ENCODE peak calls at places on chromosome X, in five cellular contexts. One of them, this sample, is unnamed.
A peak's percentile ranks its signal among the peaks of the same experiment; 100 is the strongest.

GRCh38 chrX:25878806-25879205 is 259.3 kb upstream of the MAGEB18 start:
- DNase-seq in HepG2: no peak
- DNase-seq in A549: no peak
- DNase-seq in IMR-90: no peak
- DNase-seq in H1: no peak
- DNase-seq in this sample: no peak

GRCh38 chrX:7159132-7159861 is 11.3 kb upstream of the PUDP start:
- DNase-seq in HepG2: no peak
- DNase-seq in A549: no peak
- DNase-seq in IMR-90: no peak
- DNase-seq in H1: no peak
- DNase-seq in this sample: no peak

GRCh38 chrX:154490021-154490413 is 412 bp downstream of the SLC10A3 start:
- DNase-seq in A549: peak; percentile 31
- DNase-seq in H1: peak; percentile 50
- DNase-seq in HepG2: no peak
- DNase-seq in IMR-90: peak; percentile 45
- DNase-seq in this sample: no peak

GRCh38 chrX:17944833-17945497 is 83.9 kb upstream of the RAI2 start:
- DNase-seq in H1: peak; percentile 45
- DNase-seq in A549: no peak
- DNase-seq in IMR-90: no peak
- DNase-seq in HepG2: peak; percentile 7
- DNase-seq in this sample: no peak

GRCh38 chrX:124395145-124395858 is 48.9 kb downstream of the SH2D1A start:
- DNase-seq in H1: no peak
- DNase-seq in IMR-90: no peak
- DNase-seq in A549: no peak
- DNase-seq in HepG2: no peak
- DNase-seq in this sample: no peak

GRCh38 chrX:33906971-33907370 is 225.1 kb downstream of the FAM47A start:
- DNase-seq in A549: no peak
- DNase-seq in H1: no peak
- DNase-seq in HepG2: no peak
- DNase-seq in IMR-90: no peak
- DNase-seq in this sample: no peak

GRCh38 chrX:22060451-22060940 is 28.4 kb downstream of the PHEX start:
- DNase-seq in IMR-90: peak; percentile 55
- DNase-seq in HepG2: no peak
- DNase-seq in A549: no peak
- DNase-seq in H1: no peak
- DNase-seq in this sample: no peak

GRCh38 chrX:49995021-49995731 is 72.8 kb downstream of the CLCN5 start:
- DNase-seq in HepG2: peak; percentile 30
- DNase-seq in A549: peak; percentile 7
- DNase-seq in H1: no peak
- DNase-seq in IMR-90: peak; percentile 77
- DNase-seq in this sample: peak; percentile 28

GRCh38 chrX:68665502-68665901 is 18.0 kb downstream of the STARD8 start:
- DNase-seq in HepG2: no peak
- DNase-seq in H1: no peak
- DNase-seq in IMR-90: no peak
- DNase-seq in A549: no peak
- DNase-seq in this sample: no peak

GRCh38 chrX:7025471-7025870 is 122.0 kb upstream of the STS start:
- DNase-seq in IMR-90: no peak
- DNase-seq in A549: no peak
- DNase-seq in HepG2: no peak
- DNase-seq in H1: no peak
- DNase-seq in this sample: no peak

GRCh38 chrX:74372272-74372671 is 49.0 kb upstream of the SLC16A2 start:
- DNase-seq in HepG2: no peak
- DNase-seq in A549: no peak
- DNase-seq in H1: no peak
- DNase-seq in IMR-90: no peak
- DNase-seq in this sample: no peak

GRCh38 chrX:7145454-7145853 is 2.1 kb upstream of the STS start:
- DNase-seq in IMR-90: peak; percentile 34
- DNase-seq in H1: no peak
- DNase-seq in HepG2: no peak
- DNase-seq in A549: no peak
- DNase-seq in this sample: no peak

GRCh38 chrX:49988128-49988527 is 65.7 kb downstream of the CLCN5 start:
- DNase-seq in A549: no peak
- DNase-seq in HepG2: no peak
- DNase-seq in IMR-90: no peak
- DNase-seq in H1: no peak
- DNase-seq in this sample: no peak

GRCh38 chrX:32024072-32024471 is 952.2 kb upstream of the FTHL17 start:
- DNase-seq in A549: no peak
- DNase-seq in IMR-90: no peak
- DNase-seq in H1: no peak
- DNase-seq in HepG2: no peak
- DNase-seq in this sample: no peak

GRCh38 chrX:149881081-149881711 is at the start of gene MAGEA8:
- DNase-seq in A549: no peak
- DNase-seq in IMR-90: no peak
- DNase-seq in H1: peak; percentile 62
- DNase-seq in HepG2: no peak
- DNase-seq in this sample: no peak

GRCh38 chrX:149131780-149132179 is 373.3 kb downstream of the IDS start:
- DNase-seq in IMR-90: no peak
- DNase-seq in A549: no peak
- DNase-seq in HepG2: no peak
- DNase-seq in H1: no peak
- DNase-seq in this sample: no peak

GRCh38 chrX:79161655-79162054 is 17.2 kb downstream of the GPR174 start:
- DNase-seq in IMR-90: no peak
- DNase-seq in H1: no peak
- DNase-seq in HepG2: no peak
- DNase-seq in A549: no peak
- DNase-seq in this sample: no peak

GRCh38 chrX:69124108-69124507 is 41.1 kb downstream of the PJA1 start:
- DNase-seq in HepG2: no peak
- DNase-seq in IMR-90: peak; percentile 65
- DNase-seq in A549: no peak
- DNase-seq in H1: no peak
- DNase-seq in this sample: no peak

GRCh38 chrX:57669961-57670360 is 10.1 kb downstream of the NLRP2B start:
- DNase-seq in HepG2: no peak
- DNase-seq in IMR-90: no peak
- DNase-seq in A549: no peak
- DNase-seq in H1: no peak
- DNase-seq in this sample: no peak

GRCh38 chrX:153226344-153227190 is 47.5 kb downstream of the MAGEA1 start:
- DNase-seq in H1: peak; percentile 86
- DNase-seq in A549: no peak
- DNase-seq in IMR-90: peak; percentile 2
- DNase-seq in HepG2: no peak
- DNase-seq in this sample: peak; percentile 67

GRCh38 chrX:129981207-129981553 is 1.3 kb upstream of the BCORL1 start:
- DNase-seq in H1: no peak
- DNase-seq in HepG2: no peak
- DNase-seq in IMR-90: no peak
- DNase-seq in A549: no peak
- DNase-seq in this sample: no peak

GRCh38 chrX:40268126-40268525 is 170.4 kb upstream of the BCOR start:
- DNase-seq in IMR-90: no peak
- DNase-seq in A549: no peak
- DNase-seq in HepG2: no peak
- DNase-seq in H1: no peak
- DNase-seq in this sample: no peak
- TF ChIP-seq CEBPB in IMR-90: no peak
- TF ChIP-seq CEBPB in A549: no peak
- TF ChIP-seq CEBPB in HepG2: no peak
- TF ChIP-seq CEBPB in H1: no peak
- TF ChIP-seq CEBPB in this sample: no peak

GRCh38 chrX:133781174-133781573 is 204.2 kb downstream of the GPC3 start:
- DNase-seq in HepG2: no peak
- DNase-seq in IMR-90: no peak
- DNase-seq in H1: no peak
- DNase-seq in A549: no peak
- DNase-seq in this sample: no peak

DNA sequence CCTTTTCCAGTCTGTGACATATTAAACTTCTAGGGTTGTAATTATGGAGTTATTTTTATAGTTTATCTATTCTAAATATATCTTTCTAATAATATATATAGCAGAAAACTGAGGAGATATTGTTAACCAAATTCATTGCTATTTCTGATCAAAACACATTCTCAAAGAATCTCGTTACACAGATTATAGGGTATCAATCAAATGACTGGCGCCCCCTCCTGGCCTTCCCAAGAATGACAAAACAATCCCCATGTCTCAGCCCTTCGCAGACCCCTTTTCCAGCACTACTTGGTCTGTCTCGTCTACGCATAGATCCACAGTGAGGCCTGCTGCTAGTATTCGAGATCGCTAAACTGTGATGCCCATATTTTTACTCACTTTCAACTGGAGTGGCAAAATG is 209.3 kb downstream of the GPC3 start:
- DNase-seq in H1: peak; percentile 79
- DNase-seq in A549: no peak
- DNase-seq in IMR-90: no peak
- DNase-seq in HepG2: no peak
- DNase-seq in this sample: no peak
- H3K4me2 ChIP-seq in H1: no peak overlapping the region
- H3K4me2 ChIP-seq in A549: no peak overlapping the region
- H3K4me2 ChIP-seq in IMR-90: no peak overlapping the region
- H3K4me2 ChIP-seq in HepG2: no peak overlapping the region
- H3K4me2 ChIP-seq in this sample: no peak overlapping the region

DNA sequence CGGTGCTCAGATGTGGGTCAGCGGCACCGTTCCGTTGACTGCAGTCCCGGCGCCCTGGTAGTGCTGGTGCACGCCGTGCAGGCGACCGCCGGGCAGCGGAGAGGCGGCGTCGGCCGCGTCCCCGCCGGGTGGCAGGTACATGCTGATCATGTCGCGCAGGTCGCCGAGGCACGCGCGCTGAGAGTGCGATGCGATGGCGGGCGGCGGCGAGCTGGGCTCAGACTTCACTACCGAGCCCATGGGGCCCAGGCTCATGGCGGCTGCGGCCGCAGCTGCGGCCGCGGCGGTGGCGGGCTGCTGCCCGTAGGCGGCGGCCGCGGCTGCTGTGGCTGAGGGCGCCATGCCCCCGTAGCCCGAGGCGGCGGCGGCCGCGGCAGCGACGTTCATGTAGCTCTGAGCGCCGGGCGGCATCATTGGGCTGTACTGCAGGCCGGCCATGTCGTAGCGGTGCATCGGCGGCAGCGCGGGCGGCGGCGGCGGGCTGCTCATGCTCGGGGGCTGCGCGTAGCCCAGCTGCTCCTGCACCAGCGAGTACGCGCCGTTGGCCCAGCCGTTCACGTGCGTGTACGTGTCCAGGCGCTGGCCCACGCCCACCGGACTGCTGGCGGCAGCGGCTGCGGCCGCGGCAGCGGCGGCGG is 1.0 kb downstream of the SOX3 start:
- DNase-seq in H1: peak; percentile 49
- DNase-seq in A549: no peak
- DNase-seq in IMR-90: peak; percentile 7
- DNase-seq in HepG2: no peak
- DNase-seq in this sample: no peak
- TF ChIP-seq CEBPB in H1: no peak
- TF ChIP-seq CEBPB in A549: no peak
- TF ChIP-seq CEBPB in IMR-90: no peak
- TF ChIP-seq CEBPB in HepG2: no peak
- TF ChIP-seq CEBPB in this sample: no peak

DNA sequence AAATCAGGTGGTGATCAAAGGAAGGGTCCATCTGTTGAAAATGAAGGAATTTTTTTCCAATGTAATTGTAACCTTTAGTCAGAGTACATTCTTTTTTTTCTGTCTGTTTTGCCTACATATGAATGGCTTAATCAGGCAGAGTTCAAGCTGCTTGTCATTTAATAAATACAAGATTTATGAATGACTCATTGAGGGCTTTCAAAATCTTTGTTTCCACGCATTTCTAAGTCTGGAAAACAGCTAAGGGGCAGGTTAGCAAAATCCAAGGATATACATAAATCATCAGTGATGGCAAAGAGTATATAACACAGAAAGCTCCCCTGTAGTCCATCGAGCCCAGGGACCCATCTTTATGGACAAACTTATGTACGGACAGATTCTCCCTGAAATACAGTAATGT is 1.8 kb downstream of the CA5B start:
- DNase-seq in IMR-90: peak; percentile 16
- DNase-seq in A549: no peak
- DNase-seq in H1: no peak
- DNase-seq in HepG2: no peak
- DNase-seq in this sample: no peak
- H3K4me2 ChIP-seq in IMR-90: no peak overlapping the region
- H3K4me2 ChIP-seq in A549: peak overlapping the region; percentile 50
- H3K4me2 ChIP-seq in H1: peak overlapping the region; percentile 78
- H3K4me2 ChIP-seq in HepG2: no peak overlapping the region
- H3K4me2 ChIP-seq in this sample: no peak overlapping the region

GRCh38 chrX:72061091-72061490 is 70.6 kb downstream of the RTL5 start:
- DNase-seq in A549: no peak
- DNase-seq in HepG2: no peak
- DNase-seq in H1: no peak
- DNase-seq in IMR-90: no peak
- DNase-seq in this sample: no peak

GRCh38 chrX:72062890-72063289 is 68.8 kb downstream of the RTL5 start:
- DNase-seq in A549: no peak
- DNase-seq in HepG2: no peak
- DNase-seq in H1: no peak
- DNase-seq in IMR-90: no peak
- DNase-seq in this sample: no peak

GRCh38 chrX:72057331-72057730 is 74.4 kb downstream of the RTL5 start:
- DNase-seq in H1: no peak
- DNase-seq in HepG2: no peak
- DNase-seq in IMR-90: no peak
- DNase-seq in A549: no peak
- DNase-seq in this sample: no peak

GRCh38 chrX:72057844-72058243 is 73.9 kb downstream of the RTL5 start:
- DNase-seq in H1: no peak
- DNase-seq in HepG2: no peak
- DNase-seq in A549: no peak
- DNase-seq in IMR-90: no peak
- DNase-seq in this sample: no peak

DNA sequence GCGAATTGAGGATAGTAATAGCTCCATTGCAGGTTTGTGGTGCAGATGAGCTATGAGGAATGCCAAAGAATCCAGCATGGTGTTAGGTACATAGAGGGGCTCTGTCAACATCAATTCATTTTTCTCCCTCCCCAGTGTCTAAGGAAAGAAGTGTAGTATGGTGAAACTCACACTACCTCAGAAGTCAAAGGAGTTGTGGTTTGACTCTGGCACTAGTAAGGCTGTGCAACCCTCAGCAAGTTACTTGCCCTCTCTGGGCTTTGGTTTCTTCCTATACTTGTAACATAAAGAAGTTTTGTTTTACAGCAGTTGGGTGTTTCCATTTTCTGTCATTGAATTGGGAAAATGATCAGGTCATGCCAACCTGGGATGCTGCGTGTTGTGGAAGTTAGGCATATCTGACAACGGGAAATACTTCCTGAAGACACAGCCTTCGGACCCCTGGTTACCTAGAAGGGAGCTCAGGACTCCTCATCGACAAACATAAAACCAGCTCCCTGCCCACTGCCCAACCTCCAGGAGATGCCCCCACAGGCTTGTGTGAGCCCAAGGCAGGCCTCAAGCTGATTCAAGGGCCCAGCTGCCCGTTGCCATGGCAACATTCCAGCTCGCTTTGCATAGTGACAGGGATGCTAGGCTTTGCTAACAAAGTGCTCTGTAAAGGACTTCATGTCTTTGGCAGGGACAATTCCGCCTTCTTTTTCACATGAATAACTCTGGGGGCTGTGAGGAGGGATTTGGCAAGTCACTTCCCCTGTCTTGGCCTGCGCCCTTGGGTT is 71.3 kb downstream of the RTL5 start:
- DNase-seq in IMR-90: peak; percentile 5
- DNase-seq in HepG2: no peak
- DNase-seq in H1: peak; percentile 52
- DNase-seq in A549: no peak
- DNase-seq in this sample: no peak
- TF ChIP-seq CEBPB in IMR-90: no peak
- TF ChIP-seq CEBPB in HepG2: no peak
- TF ChIP-seq CEBPB in H1: no peak
- TF ChIP-seq CEBPB in A549: no peak
- TF ChIP-seq CEBPB in this sample: no peak